ENCODE peak calls at places on chromosomes 6 and 20, in six cellular contexts. One of them, this sample, is unnamed.

GRCh38 chr20:35005463-35005961 is 49.8 kb downstream of the MYH7B start:
- DNase-seq in GM12878: no peak
- DNase-seq in K562: no peak
- DNase-seq in A549: no peak
- DNase-seq in HepG2: no peak
- DNase-seq in HCT116: no peak
- DNase-seq in this sample: no peak

GRCh38 chr6:160077526-160077925 is 44.1 kb upstream of the SLC22A1 start:
- DNase-seq in GM12878: no peak
- DNase-seq in K562: no peak
- DNase-seq in HepG2: no peak
- DNase-seq in A549: no peak
- DNase-seq in HCT116: no peak
- DNase-seq in this sample: no peak

GRCh38 chr20:36493801-36494114 is 47.6 kb upstream of the MYL9 start:
- DNase-seq in HCT116: no peak
- DNase-seq in GM12878: no peak
- DNase-seq in HepG2: no peak
- DNase-seq in A549: no peak
- DNase-seq in K562: no peak
- DNase-seq in this sample: no peak

GRCh38 chr6:165615629-165616028 is 47.4 kb downstream of the PDE10A start:
- DNase-seq in HepG2: no peak
- DNase-seq in A549: no peak
- DNase-seq in GM12878: peak; percentile 8
- DNase-seq in HCT116: no peak
- DNase-seq in K562: no peak
- DNase-seq in this sample: peak; percentile 17

GRCh38 chr6:139676718-139677117 is 302.3 kb upstream of the CITED2 start:
- DNase-seq in HCT116: no peak
- DNase-seq in K562: no peak
- DNase-seq in A549: no peak
- DNase-seq in HepG2: no peak
- DNase-seq in GM12878: no peak
- DNase-seq in this sample: no peak

GRCh38 chr20:22456109-22456508 is 128.3 kb downstream of the FOXA2 start:
- DNase-seq in HepG2: no peak
- DNase-seq in GM12878: no peak
- DNase-seq in HCT116: no peak
- DNase-seq in A549: no peak
- DNase-seq in K562: no peak
- DNase-seq in this sample: no peak

GRCh38 chr6:115898246-115898645 is 162.4 kb downstream of the FRK start:
- DNase-seq in HepG2: no peak
- DNase-seq in A549: no peak
- DNase-seq in K562: no peak
- DNase-seq in HCT116: no peak
- DNase-seq in GM12878: no peak
- DNase-seq in this sample: no peak

GRCh38 chr6:208379-208778 is 83.9 kb upstream of the DUSP22 start:
- DNase-seq in HCT116: no peak
- DNase-seq in K562: no peak
- DNase-seq in GM12878: no peak
- DNase-seq in A549: no peak
- DNase-seq in HepG2: no peak
- DNase-seq in this sample: no peak

GRCh38 chr20:9068232-9068781 is 580 bp upstream of the PLCB4 start:
- DNase-seq in HepG2: no peak
- DNase-seq in HCT116: no peak
- DNase-seq in K562: no peak
- DNase-seq in A549: peak; percentile 72
- DNase-seq in GM12878: no peak
- DNase-seq in this sample: no peak

GRCh38 chr6:42963855-42964605 is 3.5 kb downstream of the GNMT start:
- DNase-seq in HepG2: peak; percentile 76
- DNase-seq in A549: peak; percentile 63
- DNase-seq in HCT116: no peak
- DNase-seq in K562: peak; percentile 75
- DNase-seq in GM12878: no peak
- DNase-seq in this sample: peak; percentile 68

GRCh38 chr20:40322941-40323340 is 366.1 kb downstream of the MAFB start:
- DNase-seq in HepG2: no peak
- DNase-seq in HCT116: no peak
- DNase-seq in GM12878: no peak
- DNase-seq in A549: no peak
- DNase-seq in K562: no peak
- DNase-seq in this sample: peak; percentile 70

GRCh38 chr20:44485078-44485829 is 9.6 kb downstream of the TTPAL start:
- DNase-seq in HepG2: no peak
- DNase-seq in GM12878: no peak
- DNase-seq in A549: no peak
- DNase-seq in HCT116: no peak
- DNase-seq in K562: no peak
- DNase-seq in this sample: no peak

GRCh38 chr6:3530515-3530914 is 73.7 kb upstream of the SLC22A23 start:
- DNase-seq in GM12878: no peak
- DNase-seq in K562: no peak
- DNase-seq in HCT116: no peak
- DNase-seq in A549: no peak
- DNase-seq in HepG2: no peak
- DNase-seq in this sample: no peak

GRCh38 chr20:38987777-38988176 is 25.6 kb downstream of the DHX35 start:
- DNase-seq in K562: no peak
- DNase-seq in GM12878: peak; percentile 84
- DNase-seq in A549: no peak
- DNase-seq in HepG2: no peak
- DNase-seq in HCT116: no peak
- DNase-seq in this sample: no peak

GRCh38 chr20:25250508-25250907 is 2.6 kb downstream of the PYGB start:
- DNase-seq in GM12878: no peak
- DNase-seq in K562: no peak
- DNase-seq in HCT116: no peak
- DNase-seq in A549: no peak
- DNase-seq in HepG2: no peak
- DNase-seq in this sample: no peak

GRCh38 chr6:26087284-26088115 is at the start of gene HFE:
- DNase-seq in HCT116: no peak
- DNase-seq in A549: peak; percentile 48
- DNase-seq in GM12878: no peak
- DNase-seq in K562: peak; percentile 59
- DNase-seq in HepG2: peak; percentile 55
- DNase-seq in this sample: peak; percentile 53

GRCh38 chr6:80545323-80545722 is 438.9 kb downstream of the BCKDHB start:
- DNase-seq in GM12878: no peak
- DNase-seq in K562: no peak
- DNase-seq in HCT116: no peak
- DNase-seq in HepG2: no peak
- DNase-seq in A549: no peak
- DNase-seq in this sample: no peak

GRCh38 chr20:41405436-41405835 is 38.8 kb upstream of the EMILIN3 start:
- DNase-seq in GM12878: no peak
- DNase-seq in HepG2: no peak
- DNase-seq in A549: no peak
- DNase-seq in HCT116: no peak
- DNase-seq in K562: no peak
- DNase-seq in this sample: no peak

GRCh38 chr6:119241124-119241491 is 108.5 kb downstream of the MAN1A1 start:
- DNase-seq in HCT116: no peak
- DNase-seq in K562: no peak
- DNase-seq in GM12878: peak; percentile 8
- DNase-seq in HepG2: peak; percentile 31
- DNase-seq in A549: no peak
- DNase-seq in this sample: no peak

GRCh38 chr20:17712708-17713107 is 12.9 kb downstream of the BANF2 start:
- DNase-seq in A549: no peak
- DNase-seq in GM12878: no peak
- DNase-seq in HepG2: no peak
- DNase-seq in K562: no peak
- DNase-seq in HCT116: no peak
- DNase-seq in this sample: no peak

GRCh38 chr20:17967595-17968365 is 814 bp downstream of the SNX5 start:
- DNase-seq in K562: no peak
- DNase-seq in A549: no peak
- DNase-seq in HCT116: no peak
- DNase-seq in HepG2: no peak
- DNase-seq in GM12878: no peak
- DNase-seq in this sample: peak; percentile 69

GRCh38 chr6:27777126-27777525 is 135.1 kb downstream of the OR2B2 start:
- DNase-seq in HepG2: no peak
- DNase-seq in GM12878: no peak
- DNase-seq in HCT116: no peak
- DNase-seq in A549: no peak
- DNase-seq in K562: peak; percentile 26
- DNase-seq in this sample: no peak

GRCh38 chr6:27776504-27776903 is 135.7 kb downstream of the OR2B2 start:
- DNase-seq in HepG2: no peak
- DNase-seq in HCT116: no peak
- DNase-seq in GM12878: no peak
- DNase-seq in K562: no peak
- DNase-seq in A549: no peak
- DNase-seq in this sample: no peak

GRCh38 chr6:27778625-27779417 is 133.4 kb downstream of the OR2B2 start:
- DNase-seq in GM12878: no peak
- DNase-seq in K562: no peak
- DNase-seq in A549: no peak
- DNase-seq in HCT116: no peak
- DNase-seq in HepG2: no peak
- DNase-seq in this sample: no peak

GRCh38 chr6:27777614-27778355 is 134.4 kb downstream of the OR2B2 start:
- DNase-seq in HepG2: no peak
- DNase-seq in A549: peak; percentile 45
- DNase-seq in GM12878: no peak
- DNase-seq in HCT116: no peak
- DNase-seq in K562: peak; percentile 66
- DNase-seq in this sample: no peak

DNA sequence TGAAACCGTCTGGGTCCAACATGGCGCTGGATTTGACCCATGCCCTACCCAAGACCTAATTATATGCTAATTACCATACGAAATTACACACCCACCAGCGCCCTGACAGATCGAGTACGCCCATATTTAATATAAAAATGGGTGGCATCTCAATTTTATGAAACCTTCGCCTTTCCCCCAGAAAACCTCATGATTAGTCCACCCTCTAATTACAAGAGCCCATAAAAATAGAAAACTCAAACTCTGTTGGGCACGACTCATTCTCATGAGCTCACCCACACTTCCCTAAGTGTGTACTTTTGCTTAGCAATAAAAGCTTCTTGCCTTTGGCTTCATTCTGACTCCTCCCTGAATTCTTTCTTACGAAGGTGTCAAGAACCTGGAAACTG is 136.4 kb downstream of the OR2B2 start:
- DNase-seq in HepG2: no peak
- DNase-seq in A549: no peak
- DNase-seq in HCT116: no peak
- DNase-seq in GM12878: no peak
- DNase-seq in K562: no peak
- DNase-seq in this sample: peak; percentile 48
- TF ChIP-seq POLR2A in HepG2: no peak
- TF ChIP-seq POLR2A in A549: no peak
- TF ChIP-seq POLR2A in HCT116: no peak
- TF ChIP-seq POLR2A in GM12878: no peak
- TF ChIP-seq POLR2A in K562: no peak
- TF ChIP-seq POLR2A in this sample: no peak

GRCh38 chr20:19785886-19786285 is 27.8 kb downstream of the RIN2 start:
- DNase-seq in A549: no peak
- DNase-seq in GM12878: no peak
- DNase-seq in K562: no peak
- DNase-seq in HCT116: no peak
- DNase-seq in HepG2: no peak
- DNase-seq in this sample: no peak
- TF ChIP-seq MAX in A549: no peak
- TF ChIP-seq MAX in GM12878: no peak
- TF ChIP-seq MAX in K562: no peak
- TF ChIP-seq MAX in HCT116: no peak
- TF ChIP-seq MAX in HepG2: no peak
- TF ChIP-seq MAX in this sample: no peak

GRCh38 chr20:19408971-19409370 is 196.5 kb downstream of the SLC24A3 start:
- DNase-seq in A549: no peak
- DNase-seq in K562: no peak
- DNase-seq in GM12878: no peak
- DNase-seq in HCT116: no peak
- DNase-seq in HepG2: no peak
- DNase-seq in this sample: no peak

GRCh38 chr20:19405958-19406357 is 193.5 kb downstream of the SLC24A3 start:
- DNase-seq in HCT116: no peak
- DNase-seq in HepG2: no peak
- DNase-seq in A549: no peak
- DNase-seq in K562: no peak
- DNase-seq in GM12878: no peak
- DNase-seq in this sample: no peak

GRCh38 chr20:19404836-19405235 is 192.4 kb downstream of the SLC24A3 start:
- DNase-seq in K562: no peak
- DNase-seq in A549: no peak
- DNase-seq in HCT116: no peak
- DNase-seq in GM12878: no peak
- DNase-seq in HepG2: no peak
- DNase-seq in this sample: no peak

GRCh38 chr20:19407731-19408130 is 195.3 kb downstream of the SLC24A3 start:
- DNase-seq in K562: no peak
- DNase-seq in HepG2: no peak
- DNase-seq in HCT116: no peak
- DNase-seq in A549: no peak
- DNase-seq in GM12878: no peak
- DNase-seq in this sample: peak; percentile 61

GRCh38 chr20:19406371-19406770 is 193.9 kb downstream of the SLC24A3 start:
- DNase-seq in GM12878: no peak
- DNase-seq in A549: no peak
- DNase-seq in HCT116: no peak
- DNase-seq in K562: no peak
- DNase-seq in HepG2: no peak
- DNase-seq in this sample: no peak
- TF ChIP-seq POLR2A in GM12878: no peak
- TF ChIP-seq POLR2A in A549: no peak
- TF ChIP-seq POLR2A in HCT116: no peak
- TF ChIP-seq POLR2A in K562: no peak
- TF ChIP-seq POLR2A in HepG2: no peak
- TF ChIP-seq POLR2A in this sample: no peak

GRCh38 chr6:49333345-49334120 is 129.5 kb downstream of the MMUT start:
- DNase-seq in K562: no peak
- DNase-seq in HCT116: no peak
- DNase-seq in A549: no peak
- DNase-seq in GM12878: no peak
- DNase-seq in HepG2: no peak
- DNase-seq in this sample: no peak

GRCh38 chr6:49328051-49328450 is 135.0 kb downstream of the MMUT start:
- DNase-seq in A549: no peak
- DNase-seq in K562: no peak
- DNase-seq in HepG2: no peak
- DNase-seq in HCT116: no peak
- DNase-seq in GM12878: no peak
- DNase-seq in this sample: no peak

GRCh38 chr6:49327575-49327974 is 135.5 kb downstream of the MMUT start:
- DNase-seq in A549: no peak
- DNase-seq in HCT116: no peak
- DNase-seq in GM12878: no peak
- DNase-seq in HepG2: no peak
- DNase-seq in K562: no peak
- DNase-seq in this sample: no peak

GRCh38 chr6:49336514-49337131 is 126.4 kb downstream of the MMUT start:
- DNase-seq in HepG2: no peak
- DNase-seq in GM12878: no peak
- DNase-seq in K562: no peak
- DNase-seq in A549: no peak
- DNase-seq in HCT116: no peak
- DNase-seq in this sample: peak; percentile 73

GRCh38 chr6:49332781-49333180 is 130.3 kb downstream of the MMUT start:
- DNase-seq in GM12878: no peak
- DNase-seq in K562: no peak
- DNase-seq in A549: no peak
- DNase-seq in HepG2: no peak
- DNase-seq in HCT116: no peak
- DNase-seq in this sample: no peak
- TF ChIP-seq MAX in GM12878: no peak
- TF ChIP-seq MAX in K562: no peak
- TF ChIP-seq MAX in A549: no peak
- TF ChIP-seq MAX in HepG2: no peak
- TF ChIP-seq MAX in HCT116: no peak
- TF ChIP-seq MAX in this sample: no peak

This sample was measured in NB4.